ENCODE peak calls at places on chromosomes 1 and 21, in ten cellular contexts. J, R, M, Y, L, O, S, B, U and H are unnamed samples.

GRCh38 chr1:11109361-11109760 is 9.7 kb upstream of the EXOSC10 start:
- DNase-seq in Y (no peak), R (no peak), O (no peak), S (no peak), J (no peak), U (no peak), M (no peak), L (no peak), B (no peak), H (peak; percentile 3)

GRCh38 chr21:44897326-44898010 is 23.2 kb downstream of the ITGB2 start:
- DNase-seq in U (no peak), Y (no peak), O (no peak), J (peak; percentile 79), B (no peak), M (no peak), R (peak; percentile 62), S (no peak), L (no peak), H (no peak)

GRCh38 chr1:211118407-211119102 is 15.4 kb downstream of the KCNH1 start:
- DNase-seq in J (no peak), Y (no peak), M (peak; percentile 39), U (no peak), R (no peak), L (no peak), B (no peak), S (no peak), O (peak; percentile 58), H (no peak)

GRCh38 chr1:43059640-43060574 is 101.2 kb upstream of the SLC2A1 start:
- DNase-seq in M (peak; percentile 71), B (no peak), R (no peak), S (no peak), Y (no peak), U (no peak), O (no peak), L (no peak), J (no peak), H (no peak)

GRCh38 chr1:112706505-112707216 is at the start of gene RHOC:
- DNase-seq in Y (peak; percentile 74), B (peak; percentile 42), U (peak; percentile 82), S (peak; percentile 78), L (no peak), J (peak; percentile 73), R (peak; percentile 62), O (peak; percentile 30), M (peak; percentile 56), H (peak; percentile 59)

GRCh38 chr1:16215882-16216753 is 3.7 kb upstream of the ARHGEF19 start:
- DNase-seq in J (peak; percentile 97), S (peak; percentile 82), R (peak; percentile 100), U (peak; percentile 59), M (peak; percentile 69), Y (peak; percentile 55), O (peak; percentile 64), B (peak; percentile 87), L (peak; percentile 26), H (peak; percentile 84)

GRCh38 chr1:114314098-114314497 is 160.4 kb upstream of the SYT6 start:
- DNase-seq in J (no peak), M (peak; percentile 55), L (no peak), O (peak; percentile 76), Y (no peak), B (no peak), U (no peak), S (no peak), R (no peak), H (no peak)

GRCh38 chr1:188117436-188117835 is 1288.7 kb downstream of the PLA2G4A start:
- DNase-seq in J (no peak), L (no peak), Y (no peak), S (no peak), M (no peak), B (no peak), O (no peak), U (no peak), R (no peak), H (no peak)

GRCh38 chr1:70278710-70279109 is 57.5 kb downstream of the SRSF11 start:
- DNase-seq in O (no peak), U (no peak), R (no peak), J (peak; percentile 25), Y (no peak), B (no peak), S (no peak), M (no peak), L (no peak), H (no peak)

GRCh38 chr1:160407819-160408801 is 7.7 kb downstream of the VANGL2 start:
- DNase-seq in B (peak; percentile 29), S (no peak), R (no peak), M (no peak), J (peak; percentile 69), Y (peak; percentile 69), L (no peak), U (no peak), O (peak; percentile 41), H (no peak)

GRCh38 chr1:19484338-19484792 is 974 bp downstream of the CAPZB start:
- DNase-seq in S (no peak), Y (peak; percentile 7), M (no peak), J (no peak), O (no peak), R (peak; percentile 33), L (no peak), U (no peak), B (no peak), H (peak; percentile 10)

GRCh38 chr1:65792671-65793358 is at the start of gene PDE4B:
- DNase-seq in R (peak; percentile 62), Y (peak; percentile 21), L (no peak), U (no peak), M (peak; percentile 40), O (peak; percentile 21), J (peak; percentile 20), S (no peak), B (peak; percentile 16), H (peak; percentile 37)

GRCh38 chr21:44425307-44425894 is 29.9 kb upstream of the LRRC3 start:
- DNase-seq in B (no peak), U (no peak), R (peak; percentile 12), S (no peak), L (no peak), M (no peak), O (no peak), Y (no peak), J (no peak), H (no peak)

GRCh38 chr1:147699686-147700041 is 29.3 kb upstream of the ACP6 start:
- DNase-seq in J (no peak), S (no peak), B (no peak), O (no peak), Y (no peak), M (no peak), L (no peak), U (no peak), R (no peak), H (no peak)

GRCh38 chr1:201376464-201377374 is 761 bp downstream of the TNNT2 start:
- DNase-seq in Y (peak; percentile 64), R (peak; percentile 86), L (no peak), M (peak; percentile 46), J (peak; percentile 42), B (peak; percentile 28), O (peak; percentile 16), S (no peak), U (no peak), H (peak; percentile 62)

DNA sequence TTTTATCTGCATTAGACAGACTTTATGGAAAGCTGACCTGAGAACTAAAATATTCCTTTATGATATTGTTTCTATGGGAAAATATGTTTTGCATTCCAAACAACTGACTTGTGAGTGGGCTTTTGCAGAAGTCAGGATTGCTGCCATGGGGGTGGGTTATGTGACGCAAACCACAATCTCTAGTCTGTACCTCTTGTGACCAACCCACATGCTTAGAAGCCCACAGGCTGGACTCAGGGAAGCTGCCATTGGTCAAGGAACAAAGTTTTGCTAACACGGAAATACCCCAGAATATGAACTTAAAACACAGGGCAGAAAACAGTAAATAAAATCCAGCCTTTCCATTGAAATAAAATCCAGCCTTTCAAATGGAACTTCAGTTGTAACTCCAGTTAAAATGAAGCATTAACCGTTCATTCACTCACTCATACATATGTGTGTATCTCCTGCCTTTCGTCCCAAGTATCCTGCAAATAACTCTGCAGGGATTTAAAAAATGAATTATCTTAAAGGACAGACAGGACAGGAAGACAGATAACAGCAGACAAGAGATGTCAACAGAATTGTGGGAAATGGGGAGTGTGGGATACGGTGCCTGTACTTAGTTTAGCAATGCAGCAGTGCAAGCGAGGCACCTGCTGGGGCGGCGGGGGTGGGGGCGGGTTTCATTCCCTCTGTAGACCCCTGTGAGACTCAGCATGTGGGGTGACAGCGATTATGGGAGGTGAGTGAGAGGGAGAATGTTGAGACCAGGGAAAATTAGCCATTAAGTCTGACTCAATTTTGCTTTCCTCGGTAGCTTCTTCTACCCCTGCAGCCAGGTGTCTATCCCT is 21.0 kb upstream of the ATF3 start:
- DNase-seq in R (no peak), O (peak; percentile 81), S (no peak), J (no peak), U (no peak), M (peak; percentile 95), B (peak; percentile 80), L (no peak), Y (no peak), H (no peak)
- TF ChIP-seq CTCF in R (no peak), O (no peak), S (no peak), J (no peak), U (no peak), M (no peak), B (no peak), L (no peak), Y (no peak), H (no peak)

GRCh38 chr1:171740987-171741871 is 636 bp downstream of the VAMP4 start:
- DNase-seq in J (peak; percentile 57), Y (peak; percentile 36), S (peak; percentile 53), O (peak; percentile 9), B (peak; percentile 50), M (peak; percentile 25), U (no peak), L (peak; percentile 20), R (no peak), H (peak; percentile 1)
- TF ChIP-seq CTCF in J (no peak), Y (no peak), S (peak; percentile 21), O (no peak), B (no peak), M (no peak), U (no peak), L (peak; percentile 30), R (no peak), H (peak; percentile 29)

DNA sequence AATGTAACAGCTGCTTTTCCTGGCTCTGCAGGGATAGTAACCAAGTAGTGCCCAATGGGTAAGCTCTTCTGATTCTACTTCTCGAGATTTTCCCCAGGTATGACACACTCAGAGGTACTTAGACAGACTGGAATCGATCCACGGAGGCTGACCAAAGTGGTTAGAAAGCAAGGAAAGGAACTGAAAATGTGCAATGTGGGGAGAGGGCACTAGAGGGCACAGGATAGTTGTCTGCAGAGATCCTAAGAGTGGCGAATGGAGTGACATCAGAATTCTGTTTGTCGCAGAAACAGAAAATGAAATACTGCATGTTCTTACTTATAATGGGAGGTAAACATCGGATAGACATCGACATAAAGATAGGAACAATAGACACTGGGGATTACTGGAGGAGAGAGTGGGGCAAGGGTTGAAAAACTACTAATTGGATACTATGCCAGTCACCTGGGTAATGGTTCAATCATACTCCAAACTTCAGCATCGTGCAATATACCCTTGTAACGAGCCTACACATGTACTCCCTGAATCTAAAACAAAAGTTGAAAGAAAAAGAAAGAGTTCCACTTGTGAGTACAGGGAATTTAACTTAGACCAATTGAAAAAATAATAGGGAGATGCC is 23.3 kb downstream of the CYP2J2 start:
- DNase-seq in O (no peak), M (no peak), J (peak; percentile 47), B (peak; percentile 18), Y (peak; percentile 18), L (no peak), R (peak; percentile 34), S (no peak), U (no peak), H (peak; percentile 23)
- TF ChIP-seq CTCF in O (peak; percentile 42), M (peak; percentile 23), J (peak; percentile 31), B (peak; percentile 56), Y (peak; percentile 44), L (peak; percentile 32), R (peak; percentile 46), S (peak; percentile 16), U (peak; percentile 53), H (peak; percentile 65)

GRCh38 chr1:244601336-244601735 is 51.6 kb upstream of the DESI2 start:
- DNase-seq in M (no peak), U (no peak), Y (no peak), O (no peak), B (no peak), J (no peak), S (no peak), L (no peak), R (no peak), H (no peak)
- TF ChIP-seq CTCF in M (no peak), U (no peak), Y (no peak), O (no peak), B (no peak), J (no peak), S (no peak), L (no peak), R (no peak), H (no peak)